ENCODE peak calls at places on chromosome 11, in ten cellular contexts. Q, S, U, V, K, P, E, Y, C and Z are unnamed samples.

GRCh38 chr11:64003807-64004589 is 17.8 kb downstream of the OTUB1 start:
- DNase-seq in Q (no peak), S (no peak), U (no peak), V (no peak), K (peak), P (no peak), E (no peak), Y (no peak), C (no peak), Z (no peak)

GRCh38 chr11:71283960-71284359 is 31.6 kb upstream of the SHANK2 start:
- DNase-seq in Q (no peak), S (no peak), U (no peak), V (no peak), K (no peak), P (no peak), E (no peak), Y (no peak), C (no peak), Z (peak)

GRCh38 chr11:2779981-2780849 is 80.4 kb upstream of the KCNQ1OT1 start:
- DNase-seq in Q (no peak), S (no peak), U (no peak), V (no peak), K (no peak), P (no peak), E (peak), Y (no peak), C (no peak), Z (peak)

GRCh38 chr11:76083563-76084451 is 122.5 kb downstream of the WNT11 start:
- DNase-seq in Q (no peak), S (no peak), U (no peak), V (no peak), K (peak), P (no peak), E (no peak), Y (no peak), C (no peak), Z (no peak)

GRCh38 chr11:102623998-102624397 is 1.1 kb downstream of the MMP20 start:
- DNase-seq in Q (no peak), S (no peak), U (no peak), V (no peak), K (no peak), P (no peak), E (no peak), Y (no peak), C (no peak), Z (no peak)

GRCh38 chr11:44471603-44472002 is 93.9 kb upstream of the CD82 start:
- DNase-seq in Q (no peak), S (no peak), U (no peak), V (no peak), K (no peak), P (no peak), E (no peak), Y (no peak), C (no peak), Z (no peak)

GRCh38 chr11:75325713-75326438 is 25.6 kb downstream of the ARRB1 start:
- DNase-seq in Q (no peak), S (no peak), U (no peak), V (peak), K (peak), P (peak), E (peak), Y (no peak), C (peak), Z (no peak)

GRCh38 chr11:58654908-58655296 is 32.4 kb downstream of the CNTF start:
- DNase-seq in Q (no peak), S (no peak), U (no peak), V (no peak), K (no peak), P (no peak), E (no peak), Y (no peak), C (no peak), Z (no peak)

GRCh38 chr11:11845066-11845465 is 3.3 kb downstream of the USP47 start:
- DNase-seq in Q (no peak), S (no peak), U (no peak), V (no peak), K (no peak), P (no peak), E (no peak), Y (no peak), C (no peak), Z (no peak)

GRCh38 chr11:39190751-39191150 is 2268.7 kb downstream of the LRRC4C start:
- DNase-seq in Q (peak), S (no peak), U (no peak), V (no peak), K (no peak), P (no peak), E (no peak), Y (no peak), C (no peak), Z (no peak)

GRCh38 chr11:39975091-39975490 is 1484.4 kb downstream of the LRRC4C start:
- DNase-seq in Q (no peak), S (no peak), U (no peak), V (no peak), K (no peak), P (no peak), E (no peak), Y (no peak), C (no peak), Z (no peak)

GRCh38 chr11:14380947-14381555 is 22.1 kb upstream of the RRAS2 start:
- DNase-seq in Q (no peak), S (peak), U (peak), V (peak), K (peak), P (no peak), E (peak), Y (peak), C (peak), Z (peak)

GRCh38 chr11:59560702-59561469 is 49.5 kb downstream of the OR4D9 start:
- DNase-seq in Q (no peak), S (peak), U (peak), V (peak), K (peak), P (no peak), E (peak), Y (peak), C (peak), Z (peak)

GRCh38 chr11:117232911-117233409 is 489 bp downstream of the RNF214 start:
- DNase-seq in Q (no peak), S (peak), U (no peak), V (no peak), K (no peak), P (no peak), E (no peak), Y (no peak), C (peak), Z (no peak)

GRCh38 chr11:59822989-59823566 is 12.5 kb upstream of the MRPL16 start:
- DNase-seq in Q (no peak), S (peak), U (no peak), V (peak), K (peak), P (peak), E (no peak), Y (peak), C (no peak), Z (no peak)

GRCh38 chr11:102868359-102868758 is 6.4 kb downstream of the MMP12 start:
- DNase-seq in Q (no peak), S (no peak), U (no peak), V (no peak), K (peak), P (peak), E (no peak), Y (no peak), C (no peak), Z (no peak)

GRCh38 chr11:15805726-15806125 is 550.6 kb downstream of the SOX6 start:
- DNase-seq in Q (no peak), S (no peak), U (no peak), V (no peak), K (no peak), P (no peak), E (no peak), Y (no peak), C (no peak), Z (no peak)

GRCh38 chr11:1832181-1832988 is 2.4 kb upstream of the SYT8 start:
- DNase-seq in Q (peak), S (peak), U (peak), V (peak), K (peak), P (no peak), E (peak), Y (peak), C (peak), Z (peak)

GRCh38 chr11:83480251-83480650 is 194.1 kb upstream of the CCDC90B start:
- DNase-seq in Q (no peak), S (no peak), U (no peak), V (no peak), K (peak), P (no peak), E (no peak), Y (no peak), C (no peak), Z (no peak)

GRCh38 chr11:126890561-126890960 is 110.0 kb downstream of the KIRREL3 start:
- DNase-seq in Q (no peak), S (peak), U (no peak), V (no peak), K (no peak), P (no peak), E (no peak), Y (no peak), C (no peak), Z (no peak)

GRCh38 chr11:63680842-63681207 is 475 bp upstream of the RTN3 start:
- DNase-seq in Q (no peak), S (no peak), U (no peak), V (peak), K (peak), P (no peak), E (peak), Y (no peak), C (no peak), Z (no peak)

GRCh38 chr11:114057147-114057546 is 2.4 kb upstream of the ZBTB16 start:
- DNase-seq in Q (no peak), S (no peak), U (no peak), V (no peak), K (no peak), P (no peak), E (no peak), Y (peak), C (peak), Z (no peak)

GRCh38 chr11:8408151-8408930 is 144.7 kb upstream of the LMO1 start:
- DNase-seq in Q (no peak), S (no peak), U (no peak), V (no peak), K (no peak), P (no peak), E (no peak), Y (no peak), C (no peak), Z (no peak)

GRCh38 chr11:112961751-112962747 is 829 bp downstream of the NCAM1 start:
- DNase-seq in Q (no peak), S (peak), U (no peak), V (no peak), K (no peak), P (no peak), E (no peak), Y (peak), C (peak), Z (no peak)

GRCh38 chr11:79122759-79123158 is 318.1 kb downstream of the TENM4 start:
- DNase-seq in Q (no peak), S (no peak), U (no peak), V (no peak), K (no peak), P (no peak), E (no peak), Y (no peak), C (no peak), Z (no peak)

GRCh38 chr11:65574963-65575567 is 788 bp upstream of the EHBP1L1 start:
- DNase-seq in Q (no peak), S (no peak), U (no peak), V (no peak), K (no peak), P (no peak), E (no peak), Y (no peak), C (no peak), Z (peak)

GRCh38 chr11:22076215-22076930 is 116.5 kb upstream of the ANO5 start:
- DNase-seq in Q (no peak), S (no peak), U (no peak), V (no peak), K (no peak), P (no peak), E (no peak), Y (no peak), C (no peak), Z (no peak)